ENCODE peak calls at places on chromosomes 2 and 18, in four cellular contexts. C is naive thymus-derived CD4-positive, alpha-beta T cell; K is amniotic stem cell; X is omental fat pad. I is an unnamed sample.

GRCh38 chr18:55477537-55478300 is 110.3 kb downstream of the TCF4 start:
- DNase-seq in X (no peak), C (peak), K (no peak), I (peak)

GRCh38 chr18:47683774-47684173 is 246.7 kb downstream of the SMAD2 start:
- DNase-seq in K (no peak), C (no peak), X (no peak), I (no peak)

GRCh38 chr18:56541790-56542189 is 96.6 kb downstream of the TXNL1 start:
- DNase-seq in X (no peak), K (no peak), C (no peak), I (no peak)

GRCh38 chr2:26974352-26974751 is 3.9 kb downstream of the MAPRE3 start:
- DNase-seq in X (no peak), K (no peak), C (no peak), I (no peak)

GRCh38 chr2:133333189-133333588 is 235.1 kb downstream of the NCKAP5 start:
- DNase-seq in C (no peak), K (no peak), X (no peak), I (no peak)

GRCh38 chr2:118268268-118268667 is 180.0 kb downstream of the INSIG2 start:
- DNase-seq in K (no peak), X (no peak), C (no peak), I (no peak)

GRCh38 chr2:121376851-121377250 is 91.8 kb upstream of the TFCP2L1 start:
- DNase-seq in C (no peak), K (no peak), X (no peak), I (no peak)

GRCh38 chr2:136214284-136214683 is 96.3 kb upstream of the CXCR4 start:
- DNase-seq in K (no peak), X (no peak), C (no peak), I (no peak)

GRCh38 chr2:74261204-74261864 is 62.9 kb downstream of the MTHFD2 start:
- DNase-seq in K (peak), X (no peak), C (no peak), I (peak)

GRCh38 chr18:8797206-8797605 is 91.8 kb downstream of the MTCL1 start:
- DNase-seq in K (no peak), C (no peak), X (no peak), I (no peak)

GRCh38 chr2:127165539-127165935 is 54.6 kb downstream of the CYP27C1 start:
- DNase-seq in K (no peak), X (no peak), C (no peak), I (no peak)

GRCh38 chr2:84906900-84907714 is 1.7 kb downstream of the TMSB10 start:
- DNase-seq in K (peak), X (no peak), C (peak), I (peak)

GRCh38 chr2:177832611-177833133 is 239.9 kb downstream of the PDE11A start:
- DNase-seq in X (no peak), K (no peak), C (no peak), I (no peak)

GRCh38 chr2:11744631-11745394 is 1.6 kb upstream of the LPIN1 start:
- DNase-seq in K (peak), C (peak), X (no peak), I (peak)

GRCh38 chr2:233059797-233060499 is at the start of gene INPP5D:
- DNase-seq in C (peak), X (no peak), K (no peak), I (no peak)

GRCh38 chr18:58997811-58998337 is 133.2 kb downstream of the ZNF532 start:
- DNase-seq in X (no peak), K (peak), C (no peak), I (no peak)

GRCh38 chr18:74166397-74166796 is 18.1 kb downstream of the TIMM21 start:
- DNase-seq in C (no peak), K (no peak), X (no peak), I (no peak)

I was measured in mesendoderm.